ENCODE peak calls at places on chromosomes 1 and 21, in ten cellular contexts. L, Y, S, Z, C, Q, X, V, M and W are unnamed samples.

GRCh38 chr1:229147086-229147485 is 123.8 kb upstream of the RAB4A start:
- DNase-seq in S (no peak), L (no peak), X (no peak), Y (no peak), M (peak), V (no peak), Z (no peak), C (peak), Q (no peak), W (peak)

GRCh38 chr1:2585318-2586092 is 1.1 kb upstream of the PRXL2B start:
- DNase-seq in L (no peak), S (no peak), Y (no peak), M (peak), C (peak), Z (peak), Q (peak), X (no peak), V (peak), W (peak)

GRCh38 chr1:163361123-163361934 is 39.6 kb downstream of the NUF2 start:
- DNase-seq in M (peak), L (no peak), X (no peak), Y (no peak), Q (no peak), Z (no peak), C (peak), V (peak), S (no peak), W (peak)

GRCh38 chr1:234605983-234606730 is 3.8 kb downstream of the IRF2BP2 start:
- DNase-seq in C (peak), S (no peak), Q (no peak), X (no peak), Y (no peak), Z (peak), V (peak), M (no peak), L (no peak), W (peak)

GRCh38 chr1:96038636-96039035 is 682.9 kb upstream of the PTBP2 start:
- DNase-seq in L (no peak), Q (no peak), V (no peak), C (no peak), Z (no peak), M (no peak), S (no peak), X (no peak), Y (no peak), W (no peak)

GRCh38 chr1:14602131-14602530 is 3.6 kb downstream of the KAZN start:
- DNase-seq in Z (no peak), Q (no peak), Y (no peak), C (no peak), L (no peak), V (no peak), M (no peak), S (no peak), X (no peak), W (peak)

GRCh38 chr21:44612029-44612486 is at the start of gene KRTAP10-8:
- DNase-seq in M (no peak), Q (no peak), C (peak), X (no peak), S (no peak), Z (no peak), Y (no peak), V (no peak), L (no peak), W (no peak)

GRCh38 chr1:25534389-25534788 is 9.0 kb upstream of the LDLRAP1 start:
- DNase-seq in L (no peak), Y (no peak), C (peak), V (no peak), X (no peak), S (no peak), Q (no peak), Z (no peak), M (no peak), W (no peak)

GRCh38 chr1:174996474-174996873 is 3.3 kb upstream of the CACYBP start:
- DNase-seq in V (peak), Z (peak), X (no peak), Q (no peak), C (no peak), L (no peak), Y (no peak), S (no peak), M (peak), W (peak)

GRCh38 chr1:2236695-2237677 is 8.9 kb downstream of the SKI start:
- DNase-seq in V (no peak), X (no peak), Y (no peak), L (no peak), C (no peak), Z (no peak), M (no peak), S (no peak), Q (no peak), W (no peak)

GRCh38 chr1:178168535-178168934 is 74.6 kb downstream of the RASAL2 start:
- DNase-seq in L (no peak), Q (no peak), V (peak), Z (peak), S (no peak), Y (no peak), C (no peak), X (no peak), M (peak), W (peak)

GRCh38 chr1:1879942-1880341 is 10.9 kb downstream of the GNB1 start:
- DNase-seq in M (no peak), C (no peak), S (no peak), L (no peak), Q (no peak), V (no peak), X (no peak), Z (no peak), Y (no peak), W (no peak)